ENCODE peak calls at places on chromosome 22, in ten cellular contexts. H is CD4-positive, CD25-positive, alpha-beta regulatory T cell; P is OCI-LY7; Y is prostate gland; M is IMR-90; E is foreskin keratinocyte; S is aorta; C is left ventricle myocardium inferior; Z is pancreas; T is GM12878. B is an unnamed sample. For H3K4me1, the result is how much of the 10 kb centered on the place peaks cover.

GRCh38 chr22:48863965-48864538 is 963.6 kb downstream of the BRD1 start:
- DNase-seq in Z (no peak), M (no peak), E (no peak), S (peak), C (no peak), H (no peak), P (no peak), Y (no peak), T (no peak), B (no peak)

GRCh38 chr22:22507743-22508273 is 734 bp downstream of the ZNF280B start:
- DNase-seq in E (no peak), M (no peak), P (peak), H (no peak), Z (no peak), C (no peak), T (no peak), Y (no peak), S (no peak), B (no peak)

GRCh38 chr22:41157083-41157482 is 48.0 kb upstream of the L3MBTL2 start:
- DNase-seq in E (no peak), P (no peak), Y (no peak), T (no peak), C (no peak), S (no peak), H (no peak), M (no peak), Z (no peak), B (no peak)

GRCh38 chr22:38832005-38832978 is 11.5 kb downstream of the NPTXR start:
- DNase-seq in S (peak), P (no peak), T (no peak), M (no peak), Z (peak), H (no peak), Y (no peak), C (no peak), E (no peak), B (no peak)

GRCh38 chr22:26330971-26331625 is 98.0 kb upstream of the ASPHD2 start:
- DNase-seq in P (peak), S (no peak), Z (peak), T (peak), H (peak), M (peak), Y (peak), C (no peak), E (peak), B (peak)

GRCh38 chr22:17562906-17563870 is at the start of gene SLC25A18:
- DNase-seq in P (no peak), S (peak), M (no peak), T (no peak), E (no peak), Z (no peak), H (no peak), C (peak), Y (no peak), B (no peak)

GRCh38 chr22:48886604-48887393 is 940.9 kb downstream of the BRD1 start:
- DNase-seq in H (no peak), C (peak), T (no peak), Z (no peak), Y (no peak), S (peak), P (no peak), E (no peak), M (no peak), B (no peak)

GRCh38 chr22:24497879-24498278 is 2.7 kb downstream of the UPB1 start:
- DNase-seq in T (no peak), C (no peak), E (no peak), S (no peak), M (no peak), P (no peak), Z (no peak), Y (no peak), H (no peak), B (peak)

GRCh38 chr22:19242699-19243098 is 48.8 kb downstream of the CLTCL1 start:
- DNase-seq in T (no peak), C (no peak), M (no peak), P (no peak), S (no peak), H (no peak), E (no peak), Z (no peak), Y (no peak), B (no peak)

GRCh38 chr22:36349726-36350125 is 38.0 kb downstream of the MYH9 start:
- DNase-seq in T (no peak), H (no peak), Y (no peak), P (no peak), M (no peak), C (no peak), E (no peak), Z (no peak), S (no peak), B (no peak)

GRCh38 chr22:36350751-36351594 is 36.8 kb downstream of the MYH9 start:
- DNase-seq in C (no peak), Y (no peak), S (no peak), P (no peak), E (peak), T (no peak), M (peak), Z (no peak), H (no peak), B (no peak)

GRCh38 chr22:36347094-36347493 is 40.7 kb downstream of the MYH9 start:
- DNase-seq in S (peak), C (no peak), P (no peak), Z (no peak), H (no peak), Y (no peak), T (no peak), M (no peak), E (no peak), B (no peak)

GRCh38 chr22:36351921-36352774 is 35.6 kb downstream of the MYH9 start:
- DNase-seq in S (no peak), Y (peak), C (no peak), E (peak), T (no peak), M (no peak), Z (no peak), P (no peak), H (no peak), B (no peak)

GRCh38 chr22:36348760-36349159 is 39.0 kb downstream of the MYH9 start:
- DNase-seq in S (no peak), E (no peak), M (no peak), T (no peak), Y (no peak), Z (no peak), C (no peak), H (no peak), P (no peak), B (peak)
- H3K4me1 ChIP-seq in S (under half), E (half or more), M (under half), T (under half), Y (under half), Z (half or more), C (half or more), H (half or more), P (under half), B (half or more)

GRCh38 chr22:35862697-35863096 is 145.0 kb downstream of the APOL5 start:
- DNase-seq in T (no peak), M (no peak), C (no peak), P (no peak), Z (no peak), H (no peak), E (no peak), S (no peak), Y (no peak), B (no peak)
- H3K4me1 ChIP-seq in T (under half), M (under half), C (half or more), P (half or more), Z (under half), H (under half), E (under half), S (under half), Y (under half), B (under half)

GRCh38 chr22:44698531-44699421 is 3.2 kb upstream of the PRR5 start:
- DNase-seq in H (no peak), Z (no peak), C (no peak), Y (peak), S (no peak), E (no peak), T (no peak), P (no peak), M (peak), B (no peak)

GRCh38 chr22:44693756-44694155 is 8.2 kb upstream of the PRR5 start:
- DNase-seq in S (no peak), T (no peak), H (no peak), Z (no peak), M (no peak), Y (no peak), C (no peak), P (no peak), E (no peak), B (no peak)

GRCh38 chr22:44700456-44700855 is 1.5 kb upstream of the PRR5 start:
- DNase-seq in S (no peak), T (no peak), P (no peak), C (no peak), Y (no peak), M (peak), H (no peak), E (no peak), Z (no peak), B (no peak)

GRCh38 chr22:44701187-44701586 is 817 bp upstream of the PRR5 start:
- DNase-seq in S (no peak), M (no peak), Y (no peak), P (no peak), H (no peak), C (no peak), T (no peak), E (no peak), Z (no peak), B (no peak)

GRCh38 chr22:44697423-44698179 is 4.4 kb upstream of the PRR5 start:
- DNase-seq in C (peak), M (peak), T (no peak), Z (peak), P (peak), E (no peak), Y (peak), S (peak), H (peak), B (peak)
- H3K4me1 ChIP-seq in C (under half), M (under half), T (under half), Z (under half), P (under half), E (under half), Y (under half), S (under half), H (under half), B (under half)

GRCh38 chr22:46732513-46732912 is 5.5 kb downstream of the CERK start:
- DNase-seq in M (no peak), Z (no peak), C (no peak), H (no peak), P (no peak), Y (no peak), S (no peak), T (no peak), E (no peak), B (no peak)
- H3K4me1 ChIP-seq in M (under half), Z (half or more), C (half or more), H (half or more), P (under half), Y (under half), S (under half), T (under half), E (under half), B (half or more)